ENCODE peak calls at places on chromosomes 13 and 19, in six cellular contexts. F is cardiac fibroblast; J is naive thymus-derived CD4-positive, alpha-beta T cell; O is CD8-positive, alpha-beta memory T cell; M is right cardiac atrium; B is H1. I is an unnamed sample.

GRCh38 chr13:30576528-30576927 is 41.2 kb upstream of the USPL1 start:
- DNase-seq in F (peak), J (peak), O (peak), M (no peak), B (no peak), I (no peak)

GRCh38 chr19:42178791-42179500 is 38.5 kb downstream of the DEDD2 start:
- DNase-seq in F (no peak), J (no peak), O (no peak), M (no peak), B (peak), I (no peak)

GRCh38 chr13:56332671-56333070 is 808.0 kb upstream of the PRR20A start:
- DNase-seq in F (no peak), J (no peak), O (no peak), M (no peak), B (no peak), I (no peak)

GRCh38 chr13:75968103-75968838 is 332.1 kb downstream of the LMO7 start:
- DNase-seq in F (peak), J (no peak), O (no peak), M (no peak), B (no peak), I (no peak)

GRCh38 chr13:63304497-63304896 is 1888.8 kb upstream of the PCDH20 start:
- DNase-seq in F (no peak), J (no peak), O (no peak), M (no peak), B (no peak), I (no peak)

GRCh38 chr13:27139565-27139964 is 32.0 kb downstream of the USP12 start:
- DNase-seq in F (no peak), J (no peak), O (no peak), M (no peak), B (no peak), I (no peak)

GRCh38 chr19:13905634-13906524 is at the start of the genes BRME1 and CC2D1A:
- DNase-seq in F (peak), J (peak), O (peak), M (peak), B (peak), I (peak)

GRCh38 chr13:66714795-66715194 is 515.3 kb downstream of the PCDH9 start:
- DNase-seq in F (peak), J (no peak), O (no peak), M (no peak), B (no peak), I (no peak)

GRCh38 chr13:111270126-111270525 is 50.3 kb upstream of the TEX29 start:
- DNase-seq in F (no peak), J (no peak), O (no peak), M (no peak), B (no peak), I (no peak)

GRCh38 chr13:30832845-30833332 is 73.2 kb upstream of the MEDAG start:
- DNase-seq in F (peak), J (no peak), O (no peak), M (peak), B (no peak), I (no peak)

GRCh38 chr13:31968473-31968872 is 63.1 kb upstream of the FRY start:
- DNase-seq in F (no peak), J (no peak), O (no peak), M (peak), B (no peak), I (no peak)

GRCh38 chr13:20017365-20017711 is 58.8 kb downstream of the ZMYM2 start:
- DNase-seq in F (no peak), J (no peak), O (no peak), M (no peak), B (no peak), I (no peak)

GRCh38 chr13:23672616-23673015 is 102.4 kb downstream of the TNFRSF19 start:
- DNase-seq in F (peak), J (no peak), O (no peak), M (peak), B (no peak), I (no peak)

GRCh38 chr19:47469719-47470118 is 2.0 kb downstream of the SLC8A2 start:
- DNase-seq in F (no peak), J (no peak), O (no peak), M (no peak), B (no peak), I (no peak)

GRCh38 chr13:110444226-110444653 is 117.3 kb downstream of the RAB20 start:
- DNase-seq in F (peak), J (no peak), O (no peak), M (no peak), B (no peak), I (no peak)

GRCh38 chr13:42660367-42660965 is 86.5 kb downstream of the TNFSF11 start:
- DNase-seq in F (peak), J (no peak), O (no peak), M (no peak), B (no peak), I (no peak)

GRCh38 chr13:52749446-52749845 is 9.8 kb upstream of the CNMD start:
- DNase-seq in F (no peak), J (no peak), O (no peak), M (no peak), B (no peak), I (no peak)

GRCh38 chr13:18952225-18953016 is 229.2 kb downstream of the TUBA3C start:
- DNase-seq in F (no peak), J (no peak), O (no peak), M (no peak), B (no peak), I (no peak)

GRCh38 chr13:58097831-58098230 is 466.3 kb downstream of the PCDH17 start:
- DNase-seq in F (peak), J (no peak), O (no peak), M (no peak), B (no peak), I (no peak)

GRCh38 chr13:80654638-80655249 is 313.8 kb upstream of the SPRY2 start:
- DNase-seq in F (no peak), J (no peak), O (no peak), M (no peak), B (no peak), I (no peak)

GRCh38 chr13:43245374-43245964 is 222.1 kb downstream of the DNAJC15 start:
- DNase-seq in F (peak), J (no peak), O (no peak), M (no peak), B (no peak), I (no peak)

GRCh38 chr19:51163257-51163656 is 21.2 kb downstream of the SIGLEC7 start:
- DNase-seq in F (no peak), J (no peak), O (no peak), M (no peak), B (no peak), I (peak)
- H3K4me3 ChIP-seq in F (no peak), J (no peak), O (no peak), M (no peak), B (no peak), I (no peak)

GRCh38 chr19:50202399-50202798 is 1.0 kb upstream of the MYH14 start:
- DNase-seq in F (no peak), J (no peak), O (no peak), M (no peak), B (no peak), I (no peak)
- H3K4me3 ChIP-seq in F (no peak), J (no peak), O (no peak), M (no peak), B (no peak), I (no peak)

DNA sequence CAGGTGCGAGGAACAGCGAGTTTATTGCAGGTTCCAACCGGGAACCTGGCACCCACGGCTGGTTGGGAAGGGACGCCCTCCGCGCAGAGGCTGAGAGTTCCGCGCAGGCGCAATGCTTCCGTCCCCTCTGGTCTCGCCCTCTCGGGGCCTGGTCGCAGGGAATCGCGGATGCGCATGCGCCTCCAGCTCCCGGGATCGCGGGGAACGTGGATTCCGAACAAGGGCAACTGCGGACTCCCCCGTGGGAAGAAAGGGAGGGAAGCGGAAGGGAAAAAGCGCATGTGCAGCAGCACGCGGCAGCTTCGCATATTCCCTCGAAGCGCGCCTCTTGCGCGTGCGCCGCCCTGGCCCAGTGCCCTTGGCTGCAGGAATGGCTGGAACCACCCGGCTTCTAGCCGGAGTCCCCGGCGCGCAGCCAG is 1.1 kb downstream of the TSSK6 start:
- DNase-seq in F (peak), J (no peak), O (no peak), M (peak), B (no peak), I (no peak)
- H3K4me3 ChIP-seq in F (peak), J (no peak), O (no peak), M (no peak), B (no peak), I (peak)

GRCh38 chr19:35143231-35143715 is at the start of gene FXYD7:
- DNase-seq in F (no peak), J (no peak), O (peak), M (peak), B (peak), I (no peak)

GRCh38 chr19:35143818-35144217 is 763 bp downstream of the FXYD7 start:
- DNase-seq in F (no peak), J (no peak), O (no peak), M (no peak), B (no peak), I (no peak)

GRCh38 chr19:35144259-35144599 is 1.2 kb downstream of the FXYD7 start:
- DNase-seq in F (no peak), J (no peak), O (no peak), M (no peak), B (no peak), I (no peak)

GRCh38 chr19:35146746-35147466 is 3.9 kb downstream of the FXYD7 start:
- DNase-seq in F (no peak), J (no peak), O (no peak), M (no peak), B (no peak), I (no peak)

DNA sequence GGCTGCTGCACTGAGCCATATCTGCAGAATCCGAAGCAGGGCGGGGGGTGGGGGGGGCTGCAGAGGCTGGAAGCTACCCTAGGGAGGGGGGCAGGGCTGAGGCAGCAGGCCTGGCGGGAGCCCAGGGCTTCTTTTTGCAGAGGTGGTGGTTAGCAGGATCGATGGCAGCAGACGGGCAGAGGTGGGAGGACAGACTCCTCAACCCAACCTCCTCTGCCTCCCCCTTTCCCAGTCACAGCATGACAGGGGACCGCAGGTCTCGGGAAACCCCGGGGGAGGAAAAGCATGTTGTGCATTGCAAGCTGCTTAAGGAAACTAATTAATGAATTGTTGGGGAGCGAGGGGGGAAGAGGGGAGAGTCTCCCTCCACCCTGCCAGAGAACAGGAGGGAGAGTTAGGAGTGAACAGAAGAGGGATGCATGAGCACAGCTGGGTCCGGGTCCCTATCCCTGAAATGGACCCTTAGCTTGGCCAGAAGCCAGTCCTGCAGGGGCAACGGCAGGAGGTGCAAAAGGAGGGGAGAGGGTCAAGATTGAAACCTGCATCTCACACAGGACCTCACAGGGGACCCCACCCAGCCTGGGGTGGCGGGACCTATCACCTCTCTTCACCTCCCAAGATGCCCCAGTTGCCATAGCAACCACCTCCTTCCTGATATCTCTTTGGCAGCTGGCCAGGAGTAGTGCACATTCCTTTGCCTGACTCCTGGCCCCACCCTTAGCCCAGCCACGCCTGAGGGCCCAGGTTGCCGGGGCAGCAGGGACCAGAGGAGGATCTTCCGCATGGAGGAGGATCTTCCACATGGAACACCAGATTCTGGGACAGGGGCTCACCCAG is 1.8 kb downstream of the FXYD7 start:
- DNase-seq in F (no peak), J (no peak), O (peak), M (no peak), B (peak), I (no peak)
- H3K4me3 ChIP-seq in F (no peak), J (no peak), O (no peak), M (no peak), B (no peak), I (no peak)

DNA sequence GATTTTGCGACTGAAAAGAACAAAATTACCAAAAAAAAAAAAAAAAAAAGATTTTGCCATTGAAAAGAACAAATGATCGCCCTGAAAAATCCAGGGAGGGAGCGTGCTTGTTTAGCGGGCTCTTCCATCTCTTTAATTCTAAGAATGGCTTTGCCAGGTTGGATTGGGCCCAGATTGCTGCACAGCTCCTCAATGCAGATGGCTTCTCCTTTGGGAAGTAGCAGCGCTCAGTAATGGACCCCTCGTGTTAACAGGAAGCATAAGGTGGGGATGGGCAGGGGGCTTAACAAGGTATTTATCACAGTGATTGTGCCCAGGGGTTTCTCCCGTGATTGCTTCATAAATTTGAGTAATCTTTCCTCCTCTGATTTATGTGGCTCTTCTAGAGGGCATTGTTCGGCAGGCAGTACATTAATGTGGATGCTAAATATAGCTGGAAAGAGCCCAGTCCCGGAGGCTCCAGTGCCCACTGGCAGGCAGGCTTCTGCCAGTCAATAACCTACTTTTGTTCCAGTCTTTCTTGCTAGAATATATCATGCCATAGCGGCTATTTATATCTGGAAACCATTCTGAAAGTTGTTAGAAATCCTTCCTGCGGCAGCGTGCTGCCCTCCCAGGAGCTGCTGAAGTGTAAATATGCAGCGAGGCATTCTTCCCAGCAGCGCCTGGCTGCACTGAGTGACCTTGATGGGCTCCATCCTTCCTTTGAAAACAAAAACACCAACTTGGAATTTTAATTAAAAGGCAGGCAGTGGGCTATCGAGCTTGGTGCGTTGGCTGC is 64.9 kb downstream of the FGF9 start:
- DNase-seq in F (no peak), J (no peak), O (no peak), M (no peak), B (no peak), I (no peak)
- H3K4me3 ChIP-seq in F (no peak), J (no peak), O (no peak), M (peak), B (no peak), I (peak)

GRCh38 chr13:41182231-41182630 is 12.1 kb downstream of the KBTBD7 start:
- DNase-seq in F (no peak), J (no peak), O (no peak), M (no peak), B (no peak), I (no peak)

GRCh38 chr13:41188584-41188983 is 5.8 kb downstream of the KBTBD7 start:
- DNase-seq in F (peak), J (no peak), O (no peak), M (no peak), B (no peak), I (no peak)

DNA sequence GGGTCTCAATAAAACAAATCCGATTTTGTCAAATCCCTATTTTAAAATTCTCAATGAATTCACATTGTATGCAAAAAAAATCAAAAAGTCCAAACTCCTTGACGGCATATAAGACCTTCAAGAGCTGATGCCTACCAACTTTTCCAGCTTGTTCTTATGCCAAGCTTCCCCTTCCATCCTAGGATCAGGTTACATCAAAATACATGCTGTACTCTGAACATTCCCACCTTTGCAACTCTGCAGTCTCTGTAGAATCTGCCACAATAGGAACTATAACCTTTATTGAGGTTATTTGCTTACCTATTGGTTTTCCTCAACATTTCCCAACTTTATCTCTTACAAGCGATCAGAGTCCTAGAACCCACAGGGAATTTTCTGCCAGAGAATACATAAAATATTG is 7.9 kb downstream of the KBTBD7 start:
- DNase-seq in F (no peak), J (no peak), O (no peak), M (no peak), B (no peak), I (no peak)
- H3K4me3 ChIP-seq in F (no peak), J (no peak), O (no peak), M (no peak), B (no peak), I (no peak)

I was measured in coronary artery.